ENCODE peak calls at places on chromosomes 2 and 18, in seven cellular contexts. T is neural crest cell; Z is Right ventricle myocardium superior; K is activated naive CD8-positive, alpha-beta T cell treated with anti-CD3 and anti-CD28 coated beads for 36 hours; M is NCI-H748 treated with DMSO at 0.1 percent for 48 hours; I is fibroblast of mammary gland; X is HCT116. Y is an unnamed sample.

GRCh38 chr2:43197568-43197896 is 28.9 kb downstream of the ZFP36L2 start:
- DNase-seq in Z (no peak), T (no peak), M (no peak), K (no peak), X (no peak), I (no peak), Y (no peak)

GRCh38 chr2:119219873-119220272 is 3.8 kb upstream of the STEAP3 start:
- DNase-seq in Z (no peak), X (no peak), M (no peak), T (no peak), I (peak), K (no peak), Y (no peak)

GRCh38 chr2:212032032-212032431 is 506.6 kb downstream of the ERBB4 start:
- DNase-seq in X (no peak), M (no peak), I (peak), T (no peak), K (no peak), Z (no peak), Y (no peak)

GRCh38 chr2:191916826-191917225 is 69.9 kb upstream of the CAVIN2 start:
- DNase-seq in X (no peak), K (no peak), Z (no peak), I (peak), M (no peak), T (no peak), Y (no peak)

GRCh38 chr18:45014047-45014501 is 333.4 kb downstream of the SETBP1 start:
- DNase-seq in K (no peak), M (no peak), Z (no peak), X (no peak), I (peak), T (no peak), Y (peak)

GRCh38 chr2:60440761-60441160 is 112.7 kb downstream of the BCL11A start:
- DNase-seq in I (no peak), Z (no peak), T (no peak), M (no peak), X (no peak), K (no peak), Y (no peak)

GRCh38 chr2:23700627-23701026 is 226.3 kb downstream of the ATAD2B start:
- DNase-seq in T (no peak), X (no peak), Z (no peak), M (no peak), I (no peak), K (no peak), Y (no peak)

GRCh38 chr18:48798334-48799197 is 152.2 kb downstream of the SMAD7 start:
- DNase-seq in M (no peak), Z (peak), I (no peak), T (no peak), K (no peak), X (no peak), Y (no peak)

GRCh38 chr2:108182489-108182888 is 57.3 kb upstream of the SULT1C3 start:
- DNase-seq in K (no peak), I (peak), Z (no peak), M (no peak), T (peak), X (peak), Y (no peak)

Y was measured in hepatic stellate cell.